ENCODE peak calls at places on chromosomes 13 and 19, in four cellular contexts. One of them, this sample, is unnamed.

GRCh38 chr19:34484328-34484727 is 2.8 kb downstream of the WTIP start:
- DNase-seq in left lung: no peak
- DNase-seq in lung: no peak
- DNase-seq in CD4-positive, CD25-positive, alpha-beta regulatory T cell: no peak
- DNase-seq in this sample: no peak

GRCh38 chr19:33819875-33820781 is 23.5 kb downstream of the KCTD15 start:
- DNase-seq in left lung: peak
- DNase-seq in lung: peak
- DNase-seq in CD4-positive, CD25-positive, alpha-beta regulatory T cell: peak
- DNase-seq in this sample: peak

GRCh38 chr19:13099073-13099999 is 3.3 kb downstream of the LYL1 start:
- DNase-seq in left lung: peak
- DNase-seq in lung: peak
- DNase-seq in CD4-positive, CD25-positive, alpha-beta regulatory T cell: peak
- DNase-seq in this sample: no peak

GRCh38 chr19:46733693-46734240 is 12.1 kb upstream of the FKRP start:
- DNase-seq in left lung: no peak
- DNase-seq in lung: no peak
- DNase-seq in CD4-positive, CD25-positive, alpha-beta regulatory T cell: no peak
- DNase-seq in this sample: no peak

GRCh38 chr13:25738342-25738771 is 313.5 kb downstream of the SHISA2 start:
- DNase-seq in left lung: no peak
- DNase-seq in lung: no peak
- DNase-seq in CD4-positive, CD25-positive, alpha-beta regulatory T cell: no peak
- DNase-seq in this sample: peak

GRCh38 chr19:45345506-45345860 is 4.9 kb downstream of the KLC3 start:
- DNase-seq in left lung: no peak
- DNase-seq in lung: no peak
- DNase-seq in CD4-positive, CD25-positive, alpha-beta regulatory T cell: no peak
- DNase-seq in this sample: no peak

GRCh38 chr13:30114586-30115256 is 192.6 kb downstream of the KATNAL1 start:
- DNase-seq in left lung: peak
- DNase-seq in lung: peak
- DNase-seq in CD4-positive, CD25-positive, alpha-beta regulatory T cell: peak
- DNase-seq in this sample: peak

GRCh38 chr19:38478273-38478971 is 44.9 kb downstream of the RYR1 start:
- DNase-seq in left lung: no peak
- DNase-seq in lung: no peak
- DNase-seq in CD4-positive, CD25-positive, alpha-beta regulatory T cell: peak
- DNase-seq in this sample: peak

GRCh38 chr13:85204668-85205344 is 594.4 kb downstream of the SLITRK6 start:
- DNase-seq in left lung: no peak
- DNase-seq in lung: no peak
- DNase-seq in CD4-positive, CD25-positive, alpha-beta regulatory T cell: no peak
- DNase-seq in this sample: no peak

GRCh38 chr13:32902898-32903297 is 113.3 kb upstream of the KL start:
- DNase-seq in left lung: peak
- DNase-seq in lung: no peak
- DNase-seq in CD4-positive, CD25-positive, alpha-beta regulatory T cell: no peak
- DNase-seq in this sample: no peak

GRCh38 chr19:15934332-15935078 is at the start of gene CYP4F11:
- DNase-seq in left lung: no peak
- DNase-seq in lung: no peak
- DNase-seq in CD4-positive, CD25-positive, alpha-beta regulatory T cell: no peak
- DNase-seq in this sample: no peak

DNA sequence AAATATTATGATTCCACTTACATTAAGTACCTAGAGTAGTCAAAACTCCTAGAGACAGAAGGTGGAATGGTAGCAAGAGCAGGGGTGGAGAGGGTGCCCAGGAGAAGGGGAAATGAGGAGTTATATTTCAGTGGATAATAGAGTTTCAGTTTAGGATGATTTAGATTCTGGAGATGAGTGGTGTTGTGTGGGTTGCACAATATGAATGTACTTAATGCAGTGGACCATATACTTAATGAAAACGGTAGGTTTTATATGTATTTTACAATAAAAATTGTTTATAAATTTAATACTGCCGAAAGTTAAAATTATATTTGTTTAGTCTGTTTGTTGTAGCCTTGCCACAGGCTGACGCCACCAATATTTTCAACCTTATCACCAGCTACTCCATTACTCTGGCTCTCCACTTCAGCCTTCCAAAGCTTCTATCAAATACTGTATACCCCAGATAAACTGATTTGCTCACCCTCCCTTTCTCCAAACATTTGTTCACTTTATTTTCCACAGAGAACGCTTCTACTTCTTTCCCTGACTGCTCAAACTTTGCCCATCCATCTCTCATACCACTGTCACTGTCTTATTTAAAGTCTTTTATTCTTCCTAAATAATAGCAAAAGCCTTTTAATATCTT is 1.4 kb upstream of the RBM26 start:
- DNase-seq in left lung: no peak
- DNase-seq in lung: no peak
- DNase-seq in CD4-positive, CD25-positive, alpha-beta regulatory T cell: no peak
- DNase-seq in this sample: no peak
- H3K4me3 ChIP-seq in left lung: no peak
- H3K4me3 ChIP-seq in lung: no peak
- H3K4me3 ChIP-seq in CD4-positive, CD25-positive, alpha-beta regulatory T cell: peak
- H3K4me3 ChIP-seq in this sample: no peak

DNA sequence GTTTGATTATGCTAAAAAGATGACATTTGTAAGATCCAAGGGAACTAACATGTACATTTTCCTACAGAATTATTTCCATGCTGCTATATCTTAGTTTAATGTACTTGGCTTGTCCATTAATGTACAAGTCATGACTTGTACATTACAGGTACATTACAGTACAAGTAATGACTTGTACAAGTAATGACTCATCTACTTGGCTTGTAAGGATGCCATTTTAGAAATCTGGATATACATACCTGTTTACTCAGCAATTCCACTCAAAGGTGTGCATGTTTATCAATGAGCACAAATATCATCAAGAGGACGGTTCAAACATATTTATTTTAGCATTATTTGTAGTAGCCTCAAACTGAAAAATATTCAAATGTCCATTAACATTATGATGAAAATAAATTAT is 87.0 kb upstream of the TRPC4 start:
- DNase-seq in left lung: no peak
- DNase-seq in lung: no peak
- DNase-seq in CD4-positive, CD25-positive, alpha-beta regulatory T cell: no peak
- DNase-seq in this sample: no peak
- H3K4me3 ChIP-seq in left lung: no peak
- H3K4me3 ChIP-seq in lung: no peak
- H3K4me3 ChIP-seq in CD4-positive, CD25-positive, alpha-beta regulatory T cell: no peak
- H3K4me3 ChIP-seq in this sample: no peak

GRCh38 chr19:41928221-41928683 is at the start of gene ERFL:
- DNase-seq in left lung: no peak
- DNase-seq in lung: no peak
- DNase-seq in CD4-positive, CD25-positive, alpha-beta regulatory T cell: no peak
- DNase-seq in this sample: no peak

GRCh38 chr19:41927810-41928192 is 448 bp downstream of the ERFL start:
- DNase-seq in left lung: no peak
- DNase-seq in lung: no peak
- DNase-seq in CD4-positive, CD25-positive, alpha-beta regulatory T cell: no peak
- DNase-seq in this sample: no peak

GRCh38 chr19:41926028-41926860 is 2.0 kb downstream of the ERFL start:
- DNase-seq in left lung: no peak
- DNase-seq in lung: no peak
- DNase-seq in CD4-positive, CD25-positive, alpha-beta regulatory T cell: no peak
- DNase-seq in this sample: no peak

GRCh38 chr19:41925208-41926003 is 2.8 kb downstream of the ERFL start:
- DNase-seq in left lung: no peak
- DNase-seq in lung: no peak
- DNase-seq in CD4-positive, CD25-positive, alpha-beta regulatory T cell: no peak
- DNase-seq in this sample: no peak

DNA sequence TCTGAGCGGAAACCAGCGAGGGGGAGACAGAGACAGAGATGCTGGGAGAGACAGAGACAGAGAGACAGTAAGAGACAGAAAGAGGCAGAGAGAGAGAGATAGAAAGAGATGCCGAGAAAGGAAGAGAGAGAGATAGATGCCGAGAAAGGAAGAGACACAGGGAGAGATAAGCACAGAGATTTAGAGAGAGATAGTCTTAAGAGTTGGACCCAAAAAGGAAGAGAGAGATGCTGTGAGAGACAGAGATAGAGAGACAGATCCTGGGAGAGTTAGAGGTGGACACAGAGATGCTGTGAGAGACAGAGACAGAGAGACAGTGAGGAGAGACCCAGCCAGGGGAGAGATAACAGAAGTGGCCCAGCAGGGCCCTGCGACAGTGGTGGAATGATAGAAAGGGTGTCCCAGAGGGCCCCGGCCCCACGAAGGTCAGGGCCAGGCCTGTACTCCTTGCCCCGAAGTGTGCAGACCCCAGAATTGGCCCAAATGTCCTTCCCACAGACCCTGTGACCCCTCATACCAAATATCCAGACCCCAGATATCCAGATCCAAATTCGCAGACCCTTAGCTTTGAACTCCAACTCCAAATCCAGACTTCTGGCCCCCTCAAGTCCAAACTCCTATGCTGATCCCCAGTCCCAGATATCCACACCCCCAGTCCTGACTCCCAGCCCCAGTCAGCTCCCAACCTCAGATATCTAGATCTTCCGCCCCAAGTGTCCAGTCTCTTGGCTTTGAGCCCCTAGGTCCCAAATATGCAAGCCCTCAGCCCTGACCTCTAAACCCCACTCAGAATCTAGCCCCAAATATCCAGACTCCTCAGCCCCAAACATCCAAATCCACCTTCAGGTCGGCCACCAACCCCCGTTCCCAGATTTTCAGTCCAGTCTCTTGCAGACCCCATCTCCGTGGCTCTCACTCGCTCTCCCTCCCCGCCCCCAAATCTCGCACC is 1.1 kb downstream of the ERFL start:
- DNase-seq in left lung: no peak
- DNase-seq in lung: no peak
- DNase-seq in CD4-positive, CD25-positive, alpha-beta regulatory T cell: no peak
- DNase-seq in this sample: no peak
- H3K4me3 ChIP-seq in left lung: no peak
- H3K4me3 ChIP-seq in lung: no peak
- H3K4me3 ChIP-seq in CD4-positive, CD25-positive, alpha-beta regulatory T cell: no peak
- H3K4me3 ChIP-seq in this sample: no peak

GRCh38 chr19:52689804-52690394 is 44.9 kb downstream of the ZNF611 start:
- DNase-seq in left lung: peak
- DNase-seq in lung: peak
- DNase-seq in CD4-positive, CD25-positive, alpha-beta regulatory T cell: no peak
- DNase-seq in this sample: no peak

GRCh38 chr19:52690395-52691214 is 44.2 kb downstream of the ZNF611 start:
- DNase-seq in left lung: peak
- DNase-seq in lung: peak
- DNase-seq in CD4-positive, CD25-positive, alpha-beta regulatory T cell: peak
- DNase-seq in this sample: peak

GRCh38 chr19:52692431-52693008 is 42.3 kb downstream of the ZNF611 start:
- DNase-seq in left lung: no peak
- DNase-seq in lung: no peak
- DNase-seq in CD4-positive, CD25-positive, alpha-beta regulatory T cell: no peak
- DNase-seq in this sample: no peak

GRCh38 chr19:52691737-52692136 is 43.1 kb downstream of the ZNF611 start:
- DNase-seq in left lung: no peak
- DNase-seq in lung: no peak
- DNase-seq in CD4-positive, CD25-positive, alpha-beta regulatory T cell: no peak
- DNase-seq in this sample: no peak

GRCh38 chr19:52691215-52691610 is 43.6 kb downstream of the ZNF611 start:
- DNase-seq in left lung: no peak
- DNase-seq in lung: no peak
- DNase-seq in CD4-positive, CD25-positive, alpha-beta regulatory T cell: no peak
- DNase-seq in this sample: no peak
- H3K4me3 ChIP-seq in left lung: peak
- H3K4me3 ChIP-seq in lung: no peak
- H3K4me3 ChIP-seq in CD4-positive, CD25-positive, alpha-beta regulatory T cell: peak
- H3K4me3 ChIP-seq in this sample: peak

GRCh38 chr19:55181740-55182139 is 1.7 kb upstream of the SYT5 start:
- DNase-seq in left lung: no peak
- DNase-seq in lung: no peak
- DNase-seq in CD4-positive, CD25-positive, alpha-beta regulatory T cell: no peak
- DNase-seq in this sample: no peak

GRCh38 chr19:55175117-55175867 is 4.8 kb downstream of the SYT5 start:
- DNase-seq in left lung: no peak
- DNase-seq in lung: no peak
- DNase-seq in CD4-positive, CD25-positive, alpha-beta regulatory T cell: no peak
- DNase-seq in this sample: no peak

GRCh38 chr19:55179570-55180484 is at the start of gene SYT5:
- DNase-seq in left lung: no peak
- DNase-seq in lung: no peak
- DNase-seq in CD4-positive, CD25-positive, alpha-beta regulatory T cell: peak
- DNase-seq in this sample: peak

GRCh38 chr19:55176116-55176515 is 4.0 kb downstream of the SYT5 start:
- DNase-seq in left lung: no peak
- DNase-seq in lung: no peak
- DNase-seq in CD4-positive, CD25-positive, alpha-beta regulatory T cell: peak
- DNase-seq in this sample: no peak

GRCh38 chr19:55178781-55179569 is 1.1 kb downstream of the SYT5 start:
- DNase-seq in left lung: peak
- DNase-seq in lung: no peak
- DNase-seq in CD4-positive, CD25-positive, alpha-beta regulatory T cell: peak
- DNase-seq in this sample: peak
- H3K4me3 ChIP-seq in left lung: peak
- H3K4me3 ChIP-seq in lung: no peak
- H3K4me3 ChIP-seq in CD4-positive, CD25-positive, alpha-beta regulatory T cell: peak
- H3K4me3 ChIP-seq in this sample: peak

DNA sequence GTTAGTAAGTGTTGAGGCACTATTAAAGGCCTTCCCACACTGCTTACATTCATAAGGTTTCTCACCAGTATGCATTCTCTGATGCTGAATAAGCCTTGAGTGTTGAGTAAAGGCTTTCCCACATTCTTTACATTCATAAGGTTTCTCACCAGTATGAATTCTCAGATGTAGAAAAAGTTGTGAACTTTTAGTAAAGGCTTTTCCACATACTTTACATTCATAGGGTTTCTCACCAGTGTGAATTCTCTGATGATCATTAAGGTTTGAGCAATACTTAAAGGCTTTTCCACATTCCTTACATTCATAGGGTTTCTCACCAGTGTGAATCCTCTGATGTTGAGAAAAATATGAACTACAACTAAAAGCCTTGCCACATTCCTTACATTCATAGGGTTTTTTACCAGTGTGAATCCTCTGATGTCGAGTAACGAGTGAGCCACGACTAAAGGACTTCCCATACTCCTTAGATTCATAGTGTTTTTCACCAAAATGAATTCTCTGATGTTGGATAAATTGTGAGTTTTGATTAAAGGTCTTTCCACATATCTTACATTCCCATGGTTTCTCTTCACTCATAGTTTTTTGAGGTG is 24.2 kb downstream of the ZNF829 start:
- DNase-seq in left lung: no peak
- DNase-seq in lung: no peak
- DNase-seq in CD4-positive, CD25-positive, alpha-beta regulatory T cell: no peak
- DNase-seq in this sample: peak
- H3K4me3 ChIP-seq in left lung: no peak
- H3K4me3 ChIP-seq in lung: no peak
- H3K4me3 ChIP-seq in CD4-positive, CD25-positive, alpha-beta regulatory T cell: no peak
- H3K4me3 ChIP-seq in this sample: no peak

DNA sequence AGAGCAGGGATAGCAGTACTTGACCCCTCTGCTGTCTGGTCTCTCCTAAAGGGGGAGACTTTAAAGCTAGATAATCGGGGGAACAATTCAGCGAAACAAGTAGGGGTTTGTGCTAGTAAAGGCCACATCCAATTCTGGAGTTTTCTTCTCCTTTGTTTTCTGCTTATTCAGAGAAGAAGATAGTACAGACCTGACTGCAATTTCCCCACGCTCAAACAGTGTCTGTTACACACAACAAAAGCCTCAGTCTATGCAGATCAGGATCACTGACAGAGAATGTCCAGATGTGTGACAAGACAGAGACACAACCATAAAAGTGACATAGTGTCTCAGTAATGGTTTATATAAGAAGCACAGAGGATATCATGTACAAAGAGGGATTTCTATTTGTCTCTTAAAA is 70.8 kb upstream of the GTF3A start:
- DNase-seq in left lung: no peak
- DNase-seq in lung: no peak
- DNase-seq in CD4-positive, CD25-positive, alpha-beta regulatory T cell: no peak
- DNase-seq in this sample: no peak
- H3K4me3 ChIP-seq in left lung: no peak
- H3K4me3 ChIP-seq in lung: no peak
- H3K4me3 ChIP-seq in CD4-positive, CD25-positive, alpha-beta regulatory T cell: peak
- H3K4me3 ChIP-seq in this sample: no peak